ENCODE peak calls at places on chromosome 14, in five cellular contexts. M, D, N, P and Y are unnamed samples.

GRCh38 chr14:61153914-61154545 is 127.1 kb downstream of the TMEM30B start:
- DNase-seq in M (no peak), D (no peak), N (no peak), P (no peak), Y (no peak)

GRCh38 chr14:21103165-21103709 is 2.4 kb downstream of the TMEM253 start:
- DNase-seq in M (no peak), D (no peak), N (no peak), P (no peak), Y (no peak)

GRCh38 chr14:87852107-87852506 is 140.9 kb downstream of the GALC start:
- DNase-seq in M (no peak), D (no peak), N (no peak), P (no peak), Y (no peak)

GRCh38 chr14:64971452-64971889 is 665 bp downstream of the RAB15 start:
- DNase-seq in M (no peak), D (no peak), N (no peak), P (peak; percentile 31), Y (no peak)

GRCh38 chr14:105439710-105440553 is 20.3 kb downstream of the MTA1 start:
- DNase-seq in M (peak; percentile 21), D (no peak), N (no peak), P (no peak), Y (no peak)

GRCh38 chr14:99575043-99576023 is 28.7 kb downstream of the CCDC85C start:
- DNase-seq in M (no peak), D (no peak), N (peak; percentile 19), P (peak; percentile 79), Y (no peak)

GRCh38 chr14:35814371-35815005 is 5.4 kb upstream of the RALGAPA1 start:
- DNase-seq in M (peak; percentile 29), D (peak; percentile 91), N (peak; percentile 40), P (peak; percentile 86), Y (peak; percentile 50)

GRCh38 chr14:35701531-35701930 is 107.6 kb downstream of the RALGAPA1 start:
- DNase-seq in M (no peak), D (no peak), N (no peak), P (no peak), Y (no peak)

GRCh38 chr14:51079085-51079484 is 15.8 kb downstream of the TRIM9 start:
- DNase-seq in M (no peak), D (no peak), N (no peak), P (no peak), Y (no peak)

GRCh38 chr14:54226103-54226502 is 170.7 kb upstream of the CDKN3 start:
- DNase-seq in M (no peak), D (no peak), N (peak; percentile 20), P (no peak), Y (no peak)

GRCh38 chr14:28467611-28468010 is 299.0 kb upstream of the FOXG1 start:
- DNase-seq in M (no peak), D (no peak), N (no peak), P (no peak), Y (no peak)

GRCh38 chr14:73660511-73660910 is 15.7 kb downstream of the DNAL1 start:
- DNase-seq in M (no peak), D (no peak), N (no peak), P (no peak), Y (no peak)

GRCh38 chr14:50733479-50733878 is 65.4 kb upstream of the SAV1 start:
- DNase-seq in M (no peak), D (no peak), N (no peak), P (no peak), Y (no peak)

GRCh38 chr14:48747683-48748082 is 838.5 kb downstream of the RPS29 start:
- DNase-seq in M (no peak), D (no peak), N (no peak), P (no peak), Y (no peak)

GRCh38 chr14:71524321-71524982 is 407.8 kb upstream of the RGS6 start:
- DNase-seq in M (no peak), D (no peak), N (no peak), P (no peak), Y (peak; percentile 27)

GRCh38 chr14:90274019-90274418 is 17.7 kb downstream of the PSMC1 start:
- DNase-seq in M (no peak), D (peak; percentile 63), N (no peak), P (no peak), Y (no peak)

GRCh38 chr14:61284001-61284400 is 2.9 kb upstream of the TMEM30B start:
- DNase-seq in M (no peak), D (no peak), N (no peak), P (no peak), Y (no peak)

GRCh38 chr14:51616724-51617409 is 34.8 kb upstream of the FRMD6 start:
- DNase-seq in M (no peak), D (no peak), N (peak; percentile 94), P (no peak), Y (no peak)

GRCh38 chr14:21680072-21680471 is 6.5 kb upstream of the OR4E1 start:
- DNase-seq in M (no peak), D (no peak), N (peak; percentile 59), P (no peak), Y (no peak)

GRCh38 chr14:20711275-20712069 is 22.9 kb downstream of the ANG start:
- DNase-seq in M (no peak), D (no peak), N (no peak), P (no peak), Y (no peak)

GRCh38 chr14:71142375-71143038 is 235.2 kb downstream of the PCNX1 start:
- DNase-seq in M (no peak), D (no peak), N (peak; percentile 98), P (no peak), Y (peak; percentile 39)

GRCh38 chr14:36068777-36069534 is 107.6 kb downstream of the PTCSC3 start:
- DNase-seq in M (no peak), D (no peak), N (peak; percentile 21), P (no peak), Y (no peak)

GRCh38 chr14:20697273-20698017 is 8.9 kb downstream of the ANG start:
- DNase-seq in M (peak; percentile 37), D (peak; percentile 77), N (peak; percentile 75), P (peak; percentile 80), Y (peak; percentile 61)

GRCh38 chr14:83548061-83548839 is 1981.7 kb upstream of the FLRT2 start:
- DNase-seq in M (no peak), D (no peak), N (peak; percentile 72), P (no peak), Y (no peak)

GRCh38 chr14:76186318-76187027 is 34.8 kb downstream of the GPATCH2L start:
- DNase-seq in M (no peak), D (no peak), N (no peak), P (no peak), Y (no peak)

GRCh38 chr14:59484611-59485174 is 376 bp downstream of the JKAMP start:
- DNase-seq in M (no peak), D (no peak), N (peak; percentile 17), P (no peak), Y (no peak)

GRCh38 chr14:73759183-73759713 is 45.1 kb upstream of the PNMA1 start:
- DNase-seq in M (peak; percentile 86), D (no peak), N (peak; percentile 50), P (peak; percentile 74), Y (no peak)

GRCh38 chr14:55589171-55589570 is 9.2 kb downstream of the KTN1 start:
- DNase-seq in M (no peak), D (no peak), N (no peak), P (no peak), Y (no peak)

DNA sequence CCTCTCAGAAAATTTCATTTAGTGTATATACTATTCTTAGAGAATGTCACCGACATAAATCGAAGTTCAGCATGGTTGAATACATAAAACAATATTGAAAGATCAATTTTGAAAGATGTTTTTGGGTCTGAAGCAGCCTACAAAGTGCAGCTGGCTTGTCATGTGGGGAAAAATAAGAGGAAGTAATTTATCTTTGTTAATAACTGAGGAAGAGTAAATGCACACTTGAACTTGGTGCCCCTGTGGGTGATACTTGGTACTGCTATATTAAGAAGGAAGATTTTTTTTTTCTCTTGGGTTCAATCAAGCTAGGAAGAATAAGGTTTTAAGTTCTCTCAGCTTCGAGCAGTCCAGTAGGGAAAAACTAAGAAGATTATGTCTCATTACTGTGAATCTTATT is 661.3 kb downstream of the RPL10L start:
- DNase-seq in M (no peak), D (no peak), N (no peak), P (no peak), Y (no peak)
- TF ChIP-seq CTCF in M (no peak), D (no peak), N (no peak), P (no peak), Y (no peak)

GRCh38 chr14:103723176-103724081 is 7.8 kb downstream of the ZFYVE21 start:
- DNase-seq in M (no peak), D (no peak), N (no peak), P (peak; percentile 66), Y (no peak)

GRCh38 chr14:103725001-103725682 is 9.5 kb downstream of the ZFYVE21 start:
- DNase-seq in M (peak; percentile 7), D (no peak), N (no peak), P (no peak), Y (no peak)

GRCh38 chr14:103726474-103726873 is 10.9 kb downstream of the ZFYVE21 start:
- DNase-seq in M (peak; percentile 8), D (no peak), N (no peak), P (no peak), Y (no peak)

GRCh38 chr14:103725739-103726395 is 10.3 kb downstream of the ZFYVE21 start:
- DNase-seq in M (peak; percentile 9), D (no peak), N (no peak), P (no peak), Y (no peak)

GRCh38 chr14:103724116-103724515 is 8.5 kb downstream of the ZFYVE21 start:
- DNase-seq in M (peak; percentile 81), D (no peak), N (peak; percentile 36), P (no peak), Y (no peak)
- TF ChIP-seq CTCF in M (no peak), D (no peak), N (no peak), P (no peak), Y (no peak)

GRCh38 chr14:77228056-77228455 is 43.0 kb downstream of the NGB start:
- DNase-seq in M (no peak), D (no peak), N (no peak), P (no peak), Y (no peak)
- TF ChIP-seq CTCF in M (no peak), D (no peak), N (no peak), P (no peak), Y (no peak)

GRCh38 chr14:26730929-26731618 is 133.2 kb upstream of the NOVA1 start:
- DNase-seq in M (no peak), D (peak; percentile 59), N (peak; percentile 3), P (peak; percentile 17), Y (no peak)
- TF ChIP-seq CTCF in M (no peak), D (peak; percentile 70), N (peak; percentile 50), P (no peak), Y (no peak)

DNA sequence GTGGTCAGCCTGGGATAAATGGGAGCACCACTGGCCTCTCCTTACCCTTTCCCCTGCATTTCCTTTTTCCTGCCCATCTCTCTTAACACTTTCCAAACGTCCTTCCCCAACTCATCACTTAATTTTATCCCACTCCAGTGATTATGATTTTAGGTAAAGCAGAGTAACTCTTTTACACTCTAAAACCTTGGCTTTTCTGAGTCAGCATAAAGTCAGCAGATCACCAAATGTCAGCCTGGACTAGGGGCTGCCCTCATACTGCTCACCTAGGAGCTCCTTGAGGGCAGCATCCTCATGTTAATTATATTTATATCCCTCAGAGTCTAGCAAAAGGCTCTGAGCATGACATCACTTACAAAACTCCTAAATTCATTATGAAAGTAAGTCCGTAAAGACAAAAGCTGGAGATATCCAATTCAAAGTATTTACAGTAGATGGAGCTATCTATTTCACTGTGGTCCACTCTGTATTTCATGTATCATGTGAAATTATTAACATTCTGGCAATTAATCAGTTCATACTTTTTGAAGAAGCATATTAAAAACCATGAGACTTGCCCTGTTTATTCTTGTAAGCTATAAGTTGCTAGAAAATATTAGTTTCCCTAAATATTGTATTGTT is 17.0 kb upstream of the DICER1 start:
- DNase-seq in M (no peak), D (no peak), N (peak; percentile 15), P (no peak), Y (no peak)
- TF ChIP-seq CTCF in M (no peak), D (no peak), N (no peak), P (no peak), Y (no peak)